ENCODE peak calls at places on chromosomes 5 and 9, in six cellular contexts. One of them, this sample, is unnamed.

GRCh38 chr9:61667559-61668121 is 477.8 kb downstream of the SPATA31A7 start:
- DNase-seq in uterus: peak; percentile 7
- DNase-seq in tibial artery: no peak
- DNase-seq in cardiac muscle cell: no peak
- DNase-seq in HCT116: no peak
- DNase-seq in tibial nerve: no peak
- DNase-seq in this sample: peak; percentile 50

GRCh38 chr9:37508834-37509206 is 23.1 kb downstream of the POLR1E start:
- DNase-seq in tibial artery: no peak
- DNase-seq in HCT116: no peak
- DNase-seq in cardiac muscle cell: no peak
- DNase-seq in uterus: no peak
- DNase-seq in tibial nerve: no peak
- DNase-seq in this sample: no peak

GRCh38 chr5:103569313-103570060 is 6.9 kb upstream of the NUDT12 start:
- DNase-seq in tibial nerve: no peak
- DNase-seq in HCT116: no peak
- DNase-seq in uterus: no peak
- DNase-seq in cardiac muscle cell: no peak
- DNase-seq in tibial artery: no peak
- DNase-seq in this sample: no peak

GRCh38 chr5:43063731-43064171 is 23.6 kb upstream of the ANXA2R start:
- DNase-seq in HCT116: no peak
- DNase-seq in uterus: no peak
- DNase-seq in cardiac muscle cell: peak; percentile 66
- DNase-seq in tibial artery: no peak
- DNase-seq in tibial nerve: no peak
- DNase-seq in this sample: no peak

GRCh38 chr9:79764377-79764776 is 192.6 kb downstream of the TLE4 start:
- DNase-seq in tibial nerve: peak; percentile 56
- DNase-seq in tibial artery: peak; percentile 67
- DNase-seq in cardiac muscle cell: peak; percentile 83
- DNase-seq in HCT116: no peak
- DNase-seq in uterus: peak; percentile 57
- DNase-seq in this sample: peak; percentile 66

GRCh38 chr5:134145779-134146581 is 30.8 kb downstream of the SKP1 start:
- DNase-seq in cardiac muscle cell: peak; percentile 71
- DNase-seq in tibial artery: peak; percentile 80
- DNase-seq in HCT116: peak; percentile 57
- DNase-seq in uterus: peak; percentile 65
- DNase-seq in tibial nerve: peak; percentile 85
- DNase-seq in this sample: peak; percentile 85

GRCh38 chr9:121741198-121741918 is 89.9 kb downstream of the DAB2IP start:
- DNase-seq in tibial nerve: no peak
- DNase-seq in tibial artery: no peak
- DNase-seq in uterus: no peak
- DNase-seq in cardiac muscle cell: no peak
- DNase-seq in HCT116: no peak
- DNase-seq in this sample: no peak

GRCh38 chr9:36893911-36894310 is 140.2 kb downstream of the PAX5 start:
- DNase-seq in cardiac muscle cell: no peak
- DNase-seq in HCT116: no peak
- DNase-seq in tibial nerve: no peak
- DNase-seq in tibial artery: no peak
- DNase-seq in uterus: no peak
- DNase-seq in this sample: no peak

GRCh38 chr5:42840279-42840678 is 28.6 kb upstream of the SELENOP start:
- DNase-seq in cardiac muscle cell: peak; percentile 98
- DNase-seq in tibial artery: peak; percentile 72
- DNase-seq in tibial nerve: peak; percentile 79
- DNase-seq in uterus: peak; percentile 76
- DNase-seq in HCT116: no peak
- DNase-seq in this sample: no peak

GRCh38 chr5:80799041-80799440 is 144.3 kb upstream of the DHFR start:
- DNase-seq in tibial nerve: no peak
- DNase-seq in cardiac muscle cell: peak; percentile 28
- DNase-seq in uterus: no peak
- DNase-seq in HCT116: no peak
- DNase-seq in tibial artery: no peak
- DNase-seq in this sample: no peak

GRCh38 chr5:156383510-156383909 is 56.5 kb downstream of the SGCD start:
- DNase-seq in tibial nerve: no peak
- DNase-seq in uterus: no peak
- DNase-seq in cardiac muscle cell: peak; percentile 67
- DNase-seq in tibial artery: no peak
- DNase-seq in HCT116: no peak
- DNase-seq in this sample: no peak

GRCh38 chr9:91192379-91192775 is 169.3 kb downstream of the AUH start:
- DNase-seq in tibial artery: no peak
- DNase-seq in uterus: no peak
- DNase-seq in cardiac muscle cell: peak; percentile 29
- DNase-seq in HCT116: no peak
- DNase-seq in tibial nerve: no peak
- DNase-seq in this sample: peak; percentile 58

GRCh38 chr5:38745836-38746732 is 99.7 kb upstream of the OSMR start:
- DNase-seq in tibial artery: no peak
- DNase-seq in uterus: no peak
- DNase-seq in cardiac muscle cell: no peak
- DNase-seq in HCT116: no peak
- DNase-seq in tibial nerve: no peak
- DNase-seq in this sample: no peak

GRCh38 chr9:16136961-16137360 is 584.1 kb downstream of the CCDC171 start:
- DNase-seq in HCT116: no peak
- DNase-seq in uterus: peak; percentile 70
- DNase-seq in cardiac muscle cell: peak; percentile 71
- DNase-seq in tibial artery: peak; percentile 73
- DNase-seq in tibial nerve: peak; percentile 72
- DNase-seq in this sample: no peak

GRCh38 chr9:111582888-111583287 is 16.6 kb downstream of the PTGR1 start:
- DNase-seq in uterus: no peak
- DNase-seq in tibial nerve: no peak
- DNase-seq in tibial artery: no peak
- DNase-seq in cardiac muscle cell: peak; percentile 68
- DNase-seq in HCT116: no peak
- DNase-seq in this sample: no peak

GRCh38 chr5:104513194-104513602 is 950.6 kb upstream of the NUDT12 start:
- DNase-seq in tibial nerve: no peak
- DNase-seq in cardiac muscle cell: peak; percentile 41
- DNase-seq in HCT116: peak; percentile 98
- DNase-seq in tibial artery: no peak
- DNase-seq in uterus: no peak
- DNase-seq in this sample: no peak

GRCh38 chr5:126415789-126416188 is 7.4 kb upstream of the GRAMD2B start:
- DNase-seq in tibial artery: no peak
- DNase-seq in uterus: no peak
- DNase-seq in cardiac muscle cell: no peak
- DNase-seq in HCT116: no peak
- DNase-seq in tibial nerve: no peak
- DNase-seq in this sample: no peak

GRCh38 chr5:166781729-166782128 is 1509.7 kb upstream of the WWC1 start:
- DNase-seq in uterus: no peak
- DNase-seq in HCT116: no peak
- DNase-seq in tibial nerve: no peak
- DNase-seq in cardiac muscle cell: peak; percentile 25
- DNase-seq in tibial artery: no peak
- DNase-seq in this sample: no peak

GRCh38 chr5:177113566-177114424 is 19.8 kb upstream of the NSD1 start:
- DNase-seq in cardiac muscle cell: peak; percentile 81
- DNase-seq in uterus: peak; percentile 79
- DNase-seq in HCT116: peak; percentile 55
- DNase-seq in tibial nerve: peak; percentile 90
- DNase-seq in tibial artery: peak; percentile 83
- DNase-seq in this sample: peak; percentile 82

GRCh38 chr5:52660621-52661020 is 127.1 kb upstream of the ITGA1 start:
- DNase-seq in uterus: no peak
- DNase-seq in cardiac muscle cell: no peak
- DNase-seq in tibial nerve: no peak
- DNase-seq in HCT116: no peak
- DNase-seq in tibial artery: no peak
- DNase-seq in this sample: no peak

GRCh38 chr9:79257215-79257614 is 314.6 kb upstream of the TLE4 start:
- DNase-seq in HCT116: no peak
- DNase-seq in uterus: no peak
- DNase-seq in tibial artery: no peak
- DNase-seq in tibial nerve: no peak
- DNase-seq in cardiac muscle cell: no peak
- DNase-seq in this sample: no peak

GRCh38 chr5:92907914-92908606 is 673.0 kb downstream of the NR2F1-AS1 start:
- DNase-seq in HCT116: no peak
- DNase-seq in cardiac muscle cell: peak; percentile 69
- DNase-seq in tibial nerve: no peak
- DNase-seq in tibial artery: no peak
- DNase-seq in uterus: no peak
- DNase-seq in this sample: no peak

GRCh38 chr9:9799287-9799686 is 813.5 kb downstream of the PTPRD start:
- DNase-seq in tibial nerve: no peak
- DNase-seq in HCT116: no peak
- DNase-seq in cardiac muscle cell: no peak
- DNase-seq in tibial artery: no peak
- DNase-seq in uterus: no peak
- DNase-seq in this sample: no peak

GRCh38 chr5:65742565-65743231 is 20.7 kb downstream of the NLN start:
- DNase-seq in HCT116: peak; percentile 45
- DNase-seq in uterus: no peak
- DNase-seq in cardiac muscle cell: peak; percentile 81
- DNase-seq in tibial nerve: no peak
- DNase-seq in tibial artery: no peak
- DNase-seq in this sample: no peak

GRCh38 chr9:34990908-34991832 is 1.6 kb downstream of the DNAJB5 start:
- DNase-seq in uterus: peak; percentile 30
- DNase-seq in HCT116: no peak
- DNase-seq in tibial artery: peak; percentile 74
- DNase-seq in cardiac muscle cell: no peak
- DNase-seq in tibial nerve: no peak
- DNase-seq in this sample: no peak

DNA sequence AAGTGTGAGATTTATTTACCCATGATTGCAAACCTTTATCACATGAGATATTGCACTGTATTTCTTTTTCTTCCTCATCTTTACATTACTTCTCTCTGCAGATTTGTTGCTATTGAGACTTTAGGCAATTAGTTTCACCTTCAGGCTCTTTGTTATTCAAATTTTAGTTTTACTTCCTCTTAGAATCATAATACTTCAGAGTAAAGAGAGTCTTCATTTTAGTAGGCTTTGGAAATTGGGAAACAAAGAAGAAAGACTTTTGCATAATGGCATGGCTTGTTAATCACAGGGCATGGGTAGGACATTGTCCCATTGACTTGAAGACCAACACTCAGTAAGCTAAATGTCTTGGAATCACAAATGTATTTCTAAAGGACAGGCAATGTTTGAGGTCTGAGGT is 1.2 kb upstream of the PCDHGA5 start:
- DNase-seq in tibial artery: no peak
- DNase-seq in tibial nerve: no peak
- DNase-seq in HCT116: no peak
- DNase-seq in uterus: no peak
- DNase-seq in cardiac muscle cell: no peak
- DNase-seq in this sample: no peak
- H3K9me3 ChIP-seq in tibial artery: peaks cover 21% of the 10 kb centered on the region
- H3K9me3 ChIP-seq in tibial nerve: peaks cover 99% of the 10 kb centered on the region
- H3K9me3 ChIP-seq in HCT116: peaks cover 5% of the 10 kb centered on the region
- H3K9me3 ChIP-seq in uterus: no peaks in the 10 kb centered on the region
- H3K9me3 ChIP-seq in cardiac muscle cell: peaks cover 3% of the 10 kb centered on the region
- H3K9me3 ChIP-seq in this sample: peaks cover 96% of the 10 kb centered on the region

GRCh38 chr5:73282923-73283322 is 109.9 kb downstream of the TMEM174 start:
- DNase-seq in tibial nerve: no peak
- DNase-seq in cardiac muscle cell: no peak
- DNase-seq in HCT116: no peak
- DNase-seq in tibial artery: no peak
- DNase-seq in uterus: no peak
- DNase-seq in this sample: no peak
- H3K4me1 ChIP-seq in tibial nerve: no peaks in the 10 kb centered on the region
- H3K4me1 ChIP-seq in cardiac muscle cell: no peaks in the 10 kb centered on the region
- H3K4me1 ChIP-seq in HCT116: peaks cover 14% of the 10 kb centered on the region
- H3K4me1 ChIP-seq in tibial artery: no peaks in the 10 kb centered on the region
- H3K4me1 ChIP-seq in uterus: no peaks in the 10 kb centered on the region
- H3K4me1 ChIP-seq in this sample: peaks cover 15% of the 10 kb centered on the region

GRCh38 chr9:6834306-6834705 is 76.5 kb downstream of the KDM4C start:
- DNase-seq in tibial artery: no peak
- DNase-seq in HCT116: no peak
- DNase-seq in tibial nerve: no peak
- DNase-seq in uterus: no peak
- DNase-seq in cardiac muscle cell: no peak
- DNase-seq in this sample: no peak

GRCh38 chr9:6833518-6834192 is 75.9 kb downstream of the KDM4C start:
- DNase-seq in HCT116: no peak
- DNase-seq in cardiac muscle cell: peak; percentile 73
- DNase-seq in tibial artery: no peak
- DNase-seq in tibial nerve: no peak
- DNase-seq in uterus: no peak
- DNase-seq in this sample: no peak

GRCh38 chr9:6827370-6827949 is 69.7 kb downstream of the KDM4C start:
- DNase-seq in cardiac muscle cell: peak; percentile 71
- DNase-seq in HCT116: peak; percentile 15
- DNase-seq in tibial nerve: peak; percentile 23
- DNase-seq in tibial artery: no peak
- DNase-seq in uterus: no peak
- DNase-seq in this sample: no peak

DNA sequence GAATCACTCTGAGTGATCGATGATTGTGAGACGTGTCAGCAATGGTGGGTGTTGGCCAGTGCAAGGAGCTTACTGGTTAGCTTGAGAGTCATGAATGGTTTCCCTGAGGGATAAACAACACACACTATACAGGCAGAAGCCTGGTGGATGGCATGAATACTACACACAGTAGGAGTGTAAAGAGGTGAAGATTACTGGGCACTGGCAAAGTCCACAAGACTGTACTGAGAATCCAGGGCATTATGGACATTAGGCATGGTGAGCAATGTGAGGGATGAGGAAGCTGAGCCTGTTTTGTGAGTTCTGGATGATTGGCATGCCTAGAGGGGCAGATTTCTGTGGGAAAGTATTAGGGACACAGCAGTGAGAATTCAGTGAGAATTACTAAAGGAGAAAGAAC is 71.3 kb downstream of the KDM4C start:
- DNase-seq in cardiac muscle cell: no peak
- DNase-seq in uterus: no peak
- DNase-seq in HCT116: peak; percentile 4
- DNase-seq in tibial artery: no peak
- DNase-seq in tibial nerve: no peak
- DNase-seq in this sample: no peak
- TF ChIP-seq CTCF in cardiac muscle cell: no peak
- TF ChIP-seq CTCF in uterus: no peak
- TF ChIP-seq CTCF in HCT116: no peak
- TF ChIP-seq CTCF in tibial artery: no peak
- TF ChIP-seq CTCF in tibial nerve: no peak
- TF ChIP-seq CTCF in this sample: no peak

GRCh38 chr5:125311743-125312142 is 565.3 kb upstream of the ZNF608 start:
- DNase-seq in HCT116: no peak
- DNase-seq in tibial artery: no peak
- DNase-seq in cardiac muscle cell: peak; percentile 85
- DNase-seq in uterus: no peak
- DNase-seq in tibial nerve: no peak
- DNase-seq in this sample: no peak
- H3K9me3 ChIP-seq in HCT116: no peaks in the 10 kb centered on the region
- H3K9me3 ChIP-seq in tibial artery: no peaks in the 10 kb centered on the region
- H3K9me3 ChIP-seq in cardiac muscle cell: no peaks in the 10 kb centered on the region
- H3K9me3 ChIP-seq in uterus: no peaks in the 10 kb centered on the region
- H3K9me3 ChIP-seq in tibial nerve: peaks cover 11% of the 10 kb centered on the region
- H3K9me3 ChIP-seq in this sample: no peaks in the 10 kb centered on the region

This sample was measured in right atrium auricular region.